ENCODE peak calls at places on chromosomes 12 and 14, in seven cellular contexts. One of them, this sample, is unnamed.

GRCh38 chr12:3117628-3118027 is 40.4 kb downstream of the TSPAN9 start:
- DNase-seq in neuronal stem cell: no peak
- DNase-seq in IMR-90: peak
- DNase-seq in mesendoderm: no peak
- DNase-seq in H1: no peak
- DNase-seq in H9: no peak
- DNase-seq in mesenchymal stem cell: peak
- DNase-seq in this sample: no peak

GRCh38 chr14:96303981-96304380 is 48.0 kb downstream of the BDKRB1 start:
- DNase-seq in neuronal stem cell: no peak
- DNase-seq in IMR-90: no peak
- DNase-seq in mesendoderm: no peak
- DNase-seq in H1: no peak
- DNase-seq in H9: no peak
- DNase-seq in mesenchymal stem cell: no peak
- DNase-seq in this sample: no peak

GRCh38 chr12:4579305-4580097 is 17.5 kb downstream of the DYRK4 start:
- DNase-seq in neuronal stem cell: peak
- DNase-seq in IMR-90: peak
- DNase-seq in mesendoderm: peak
- DNase-seq in H1: no peak
- DNase-seq in H9: no peak
- DNase-seq in mesenchymal stem cell: peak
- DNase-seq in this sample: no peak

GRCh38 chr14:26841920-26842741 is 244.3 kb upstream of the NOVA1 start:
- DNase-seq in neuronal stem cell: no peak
- DNase-seq in IMR-90: peak
- DNase-seq in mesendoderm: peak
- DNase-seq in H1: no peak
- DNase-seq in H9: no peak
- DNase-seq in mesenchymal stem cell: peak
- DNase-seq in this sample: peak

GRCh38 chr14:21527320-21527679 is 1.2 kb upstream of the SALL2 start:
- DNase-seq in neuronal stem cell: no peak
- DNase-seq in IMR-90: no peak
- DNase-seq in mesendoderm: no peak
- DNase-seq in H1: no peak
- DNase-seq in H9: no peak
- DNase-seq in mesenchymal stem cell: no peak
- DNase-seq in this sample: no peak

GRCh38 chr14:44287858-44288257 is 219.2 kb downstream of the FSCB start:
- DNase-seq in neuronal stem cell: no peak
- DNase-seq in IMR-90: no peak
- DNase-seq in mesendoderm: no peak
- DNase-seq in H1: no peak
- DNase-seq in H9: no peak
- DNase-seq in mesenchymal stem cell: no peak
- DNase-seq in this sample: no peak

GRCh38 chr12:71780207-71780822 is 25.7 kb downstream of the RAB21 start:
- DNase-seq in neuronal stem cell: no peak
- DNase-seq in IMR-90: peak
- DNase-seq in mesendoderm: peak
- DNase-seq in H1: no peak
- DNase-seq in H9: no peak
- DNase-seq in mesenchymal stem cell: peak
- DNase-seq in this sample: peak

GRCh38 chr12:113642672-113643071 is 171.0 kb upstream of the LHX5 start:
- DNase-seq in neuronal stem cell: no peak
- DNase-seq in IMR-90: no peak
- DNase-seq in mesendoderm: no peak
- DNase-seq in H1: no peak
- DNase-seq in H9: no peak
- DNase-seq in mesenchymal stem cell: no peak
- DNase-seq in this sample: no peak

GRCh38 chr12:109093022-109093918 is at the start of gene ALKBH2:
- DNase-seq in neuronal stem cell: peak
- DNase-seq in IMR-90: peak
- DNase-seq in mesendoderm: peak
- DNase-seq in H1: peak
- DNase-seq in H9: peak
- DNase-seq in mesenchymal stem cell: peak
- DNase-seq in this sample: peak

GRCh38 chr14:51507556-51508511 is 143.9 kb upstream of the FRMD6 start:
- DNase-seq in neuronal stem cell: no peak
- DNase-seq in IMR-90: peak
- DNase-seq in mesendoderm: no peak
- DNase-seq in H1: no peak
- DNase-seq in H9: no peak
- DNase-seq in mesenchymal stem cell: peak
- DNase-seq in this sample: no peak

GRCh38 chr12:120080043-120080400 is 36.5 kb downstream of the RAB35 start:
- DNase-seq in neuronal stem cell: no peak
- DNase-seq in IMR-90: no peak
- DNase-seq in mesendoderm: no peak
- DNase-seq in H1: no peak
- DNase-seq in H9: no peak
- DNase-seq in mesenchymal stem cell: no peak
- DNase-seq in this sample: no peak

GRCh38 chr12:118193477-118193876 is 57.6 kb downstream of the PEBP1 start:
- DNase-seq in neuronal stem cell: no peak
- DNase-seq in IMR-90: no peak
- DNase-seq in mesendoderm: no peak
- DNase-seq in H1: no peak
- DNase-seq in H9: no peak
- DNase-seq in mesenchymal stem cell: no peak
- DNase-seq in this sample: no peak

GRCh38 chr12:76878045-76878898 is 547 bp downstream of the CSRP2 start:
- DNase-seq in neuronal stem cell: peak
- DNase-seq in IMR-90: no peak
- DNase-seq in mesendoderm: peak
- DNase-seq in H1: peak
- DNase-seq in H9: peak
- DNase-seq in mesenchymal stem cell: peak
- DNase-seq in this sample: peak

GRCh38 chr14:74510955-74511354 is 17.4 kb downstream of the ISCA2 start:
- DNase-seq in neuronal stem cell: no peak
- DNase-seq in IMR-90: peak
- DNase-seq in mesendoderm: no peak
- DNase-seq in H1: no peak
- DNase-seq in H9: peak
- DNase-seq in mesenchymal stem cell: peak
- DNase-seq in this sample: no peak

GRCh38 chr14:20631821-20632389 is 9.6 kb downstream of the OR6S1 start:
- DNase-seq in neuronal stem cell: no peak
- DNase-seq in IMR-90: peak
- DNase-seq in mesendoderm: peak
- DNase-seq in H1: peak
- DNase-seq in H9: peak
- DNase-seq in mesenchymal stem cell: peak
- DNase-seq in this sample: peak

GRCh38 chr12:43836455-43836989 is 641 bp downstream of the TMEM117 start:
- DNase-seq in neuronal stem cell: no peak
- DNase-seq in IMR-90: peak
- DNase-seq in mesendoderm: no peak
- DNase-seq in H1: no peak
- DNase-seq in H9: no peak
- DNase-seq in mesenchymal stem cell: peak
- DNase-seq in this sample: no peak

GRCh38 chr12:46101121-46101869 is 110.9 kb upstream of the SCAF11 start:
- DNase-seq in neuronal stem cell: no peak
- DNase-seq in IMR-90: no peak
- DNase-seq in mesendoderm: peak
- DNase-seq in H1: no peak
- DNase-seq in H9: no peak
- DNase-seq in mesenchymal stem cell: no peak
- DNase-seq in this sample: no peak

GRCh38 chr14:23601845-23602180 is 23.2 kb upstream of the JPH4 start:
- DNase-seq in neuronal stem cell: no peak
- DNase-seq in IMR-90: no peak
- DNase-seq in mesendoderm: no peak
- DNase-seq in H1: no peak
- DNase-seq in H9: no peak
- DNase-seq in mesenchymal stem cell: no peak
- DNase-seq in this sample: no peak

GRCh38 chr12:51851408-51852097 is 3.0 kb upstream of the FIGNL2 start:
- DNase-seq in neuronal stem cell: no peak
- DNase-seq in IMR-90: no peak
- DNase-seq in mesendoderm: no peak
- DNase-seq in H1: no peak
- DNase-seq in H9: no peak
- DNase-seq in mesenchymal stem cell: no peak
- DNase-seq in this sample: peak

GRCh38 chr14:39268393-39268792 is 34.7 kb downstream of the MIA2 start:
- DNase-seq in neuronal stem cell: no peak
- DNase-seq in IMR-90: peak
- DNase-seq in mesendoderm: peak
- DNase-seq in H1: no peak
- DNase-seq in H9: no peak
- DNase-seq in mesenchymal stem cell: peak
- DNase-seq in this sample: no peak

GRCh38 chr12:105444050-105444808 is 113.7 kb downstream of the C12orf75 start:
- DNase-seq in neuronal stem cell: no peak
- DNase-seq in IMR-90: peak
- DNase-seq in mesendoderm: no peak
- DNase-seq in H1: no peak
- DNase-seq in H9: no peak
- DNase-seq in mesenchymal stem cell: no peak
- DNase-seq in this sample: peak

GRCh38 chr12:33596061-33596460 is 156.4 kb upstream of the SYT10 start:
- DNase-seq in neuronal stem cell: no peak
- DNase-seq in IMR-90: no peak
- DNase-seq in mesendoderm: peak
- DNase-seq in H1: no peak
- DNase-seq in H9: no peak
- DNase-seq in mesenchymal stem cell: no peak
- DNase-seq in this sample: peak

GRCh38 chr14:58772814-58773620 is 135.3 kb downstream of the DACT1 start:
- DNase-seq in neuronal stem cell: no peak
- DNase-seq in IMR-90: peak
- DNase-seq in mesendoderm: peak
- DNase-seq in H1: no peak
- DNase-seq in H9: peak
- DNase-seq in mesenchymal stem cell: peak
- DNase-seq in this sample: no peak

GRCh38 chr14:88005050-88005481 is at the start of gene GPR65:
- DNase-seq in neuronal stem cell: no peak
- DNase-seq in IMR-90: no peak
- DNase-seq in mesendoderm: no peak
- DNase-seq in H1: no peak
- DNase-seq in H9: no peak
- DNase-seq in mesenchymal stem cell: peak
- DNase-seq in this sample: no peak

GRCh38 chr14:59919582-59920377 is at the start of gene LRRC9:
- DNase-seq in neuronal stem cell: peak
- DNase-seq in IMR-90: no peak
- DNase-seq in mesendoderm: peak
- DNase-seq in H1: peak
- DNase-seq in H9: peak
- DNase-seq in mesenchymal stem cell: peak
- DNase-seq in this sample: peak

GRCh38 chr12:26034371-26035142 is 76.1 kb downstream of the RASSF8 start:
- DNase-seq in neuronal stem cell: no peak
- DNase-seq in IMR-90: peak
- DNase-seq in mesendoderm: no peak
- DNase-seq in H1: no peak
- DNase-seq in H9: no peak
- DNase-seq in mesenchymal stem cell: no peak
- DNase-seq in this sample: peak

GRCh38 chr14:74955229-74955999 is at the start of gene PGF:
- DNase-seq in neuronal stem cell: peak
- DNase-seq in IMR-90: no peak
- DNase-seq in mesendoderm: peak
- DNase-seq in H1: peak
- DNase-seq in H9: peak
- DNase-seq in mesenchymal stem cell: peak
- DNase-seq in this sample: peak

GRCh38 chr12:67921286-67921685 is 68.0 kb upstream of the IFNG-AS1 start:
- DNase-seq in neuronal stem cell: no peak
- DNase-seq in IMR-90: no peak
- DNase-seq in mesendoderm: no peak
- DNase-seq in H1: no peak
- DNase-seq in H9: no peak
- DNase-seq in mesenchymal stem cell: no peak
- DNase-seq in this sample: no peak

GRCh38 chr14:50447491-50447890 is 50.8 kb upstream of the CDKL1 start:
- DNase-seq in neuronal stem cell: no peak
- DNase-seq in IMR-90: peak
- DNase-seq in mesendoderm: no peak
- DNase-seq in H1: no peak
- DNase-seq in H9: no peak
- DNase-seq in mesenchymal stem cell: no peak
- DNase-seq in this sample: peak

GRCh38 chr12:124045671-124046070 is 72.7 kb downstream of the ZNF664 start:
- DNase-seq in neuronal stem cell: no peak
- DNase-seq in IMR-90: no peak
- DNase-seq in mesendoderm: no peak
- DNase-seq in H1: no peak
- DNase-seq in H9: no peak
- DNase-seq in mesenchymal stem cell: no peak
- DNase-seq in this sample: no peak
- H2BK120ac ChIP-seq in neuronal stem cell: no peak
- H2BK120ac ChIP-seq in IMR-90: no peak
- H2BK120ac ChIP-seq in mesendoderm: no peak
- H2BK120ac ChIP-seq in H1: no peak
- H2BK120ac ChIP-seq in H9: no peak
- H2BK120ac ChIP-seq in mesenchymal stem cell: no peak
- H2BK120ac ChIP-seq in this sample: no peak

GRCh38 chr12:78402366-78403134 is 462.0 kb upstream of the SYT1 start:
- DNase-seq in neuronal stem cell: no peak
- DNase-seq in IMR-90: no peak
- DNase-seq in mesendoderm: no peak
- DNase-seq in H1: no peak
- DNase-seq in H9: no peak
- DNase-seq in mesenchymal stem cell: peak
- DNase-seq in this sample: no peak
- H2BK120ac ChIP-seq in neuronal stem cell: no peak
- H2BK120ac ChIP-seq in IMR-90: no peak
- H2BK120ac ChIP-seq in mesendoderm: no peak
- H2BK120ac ChIP-seq in H1: no peak
- H2BK120ac ChIP-seq in H9: no peak
- H2BK120ac ChIP-seq in mesenchymal stem cell: no peak
- H2BK120ac ChIP-seq in this sample: no peak

GRCh38 chr14:82704218-82704617 is 1170.6 kb upstream of the SEL1L start:
- DNase-seq in neuronal stem cell: no peak
- DNase-seq in IMR-90: no peak
- DNase-seq in mesendoderm: no peak
- DNase-seq in H1: no peak
- DNase-seq in H9: no peak
- DNase-seq in mesenchymal stem cell: no peak
- DNase-seq in this sample: no peak
- H2BK120ac ChIP-seq in neuronal stem cell: no peak
- H2BK120ac ChIP-seq in IMR-90: no peak
- H2BK120ac ChIP-seq in mesendoderm: no peak
- H2BK120ac ChIP-seq in H1: no peak
- H2BK120ac ChIP-seq in H9: no peak
- H2BK120ac ChIP-seq in mesenchymal stem cell: no peak
- H2BK120ac ChIP-seq in this sample: no peak

DNA sequence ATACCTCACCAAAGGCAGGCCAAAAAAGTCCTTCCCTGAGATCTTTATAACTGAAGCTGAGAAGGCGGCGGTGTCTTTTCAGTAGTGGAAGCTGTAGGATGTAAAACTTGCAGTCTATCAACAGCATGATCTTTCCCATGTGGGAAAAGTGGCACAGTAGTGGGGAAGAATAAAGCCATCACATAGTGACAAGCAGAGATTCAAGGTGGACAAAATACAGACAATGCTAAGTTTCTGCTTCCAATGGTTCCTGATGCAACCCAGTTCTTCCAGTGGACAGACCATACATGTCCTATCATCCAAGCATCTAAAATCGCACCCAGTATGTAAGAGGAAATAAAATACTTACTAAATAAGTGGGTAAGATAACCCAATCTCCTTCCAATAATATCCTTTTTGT is 4.1 kb downstream of the RPS6KA5 start:
- DNase-seq in neuronal stem cell: no peak
- DNase-seq in IMR-90: no peak
- DNase-seq in mesendoderm: no peak
- DNase-seq in H1: no peak
- DNase-seq in H9: no peak
- DNase-seq in mesenchymal stem cell: no peak
- DNase-seq in this sample: no peak
- H2BK120ac ChIP-seq in neuronal stem cell: no peak
- H2BK120ac ChIP-seq in IMR-90: no peak
- H2BK120ac ChIP-seq in mesendoderm: no peak
- H2BK120ac ChIP-seq in H1: no peak
- H2BK120ac ChIP-seq in H9: no peak
- H2BK120ac ChIP-seq in mesenchymal stem cell: no peak
- H2BK120ac ChIP-seq in this sample: no peak